ENCODE peak calls at places on chromosome 14, in six cellular contexts. A is cardiac muscle cell, T is psoas muscle, M is HepG2, W is hepatocyte, O is mammary epithelial cell. G is an unnamed sample.
A peak's percentile ranks its signal among the peaks of the same experiment; 100 is the strongest.

GRCh38 chr14:65840786-65841185 is 428.3 kb downstream of the FUT8 start:
- DNase-seq in W (no peak), M (no peak), A (no peak), T (no peak), O (no peak), G (no peak)

GRCh38 chr14:57884175-57884574 is 18.3 kb upstream of the SLC35F4 start:
- DNase-seq in A (no peak), W (no peak), T (no peak), O (no peak), M (no peak), G (no peak)

GRCh38 chr14:71362282-71362681 is 455.0 kb downstream of the PCNX1 start:
- DNase-seq in A (no peak), M (no peak), T (no peak), W (no peak), O (no peak), G (no peak)

GRCh38 chr14:95265106-95266094 is 54.3 kb downstream of the CLMN start:
- DNase-seq in W (peak; percentile 87), M (peak; percentile 95), O (peak; percentile 100), T (no peak), A (no peak), G (no peak)

GRCh38 chr14:53401646-53402045 is 248.5 kb upstream of the DDHD1 start:
- DNase-seq in A (no peak), M (no peak), T (no peak), W (no peak), O (no peak), G (no peak)

GRCh38 chr14:71319646-71320045 is 412.4 kb downstream of the PCNX1 start:
- DNase-seq in A (peak; percentile 20), W (peak; percentile 31), M (no peak), T (no peak), O (no peak), G (no peak)

GRCh38 chr14:100866666-100867630 is 36.6 kb downstream of the RTL1 start:
- DNase-seq in T (no peak), W (no peak), M (no peak), O (no peak), A (no peak), G (peak; percentile 19)

GRCh38 chr14:105019861-105020814 is 745 bp downstream of the CDCA4 start:
- DNase-seq in O (no peak), A (peak; percentile 74), T (peak; percentile 24), M (no peak), W (peak; percentile 76), G (peak; percentile 88)

GRCh38 chr14:94158239-94158888 is 15.8 kb upstream of the PPP4R4 start:
- DNase-seq in M (no peak), O (peak; percentile 39), W (no peak), A (no peak), T (no peak), G (no peak)

GRCh38 chr14:39268393-39268792 is 34.7 kb downstream of the MIA2 start:
- DNase-seq in M (peak; percentile 43), W (peak; percentile 10), T (no peak), A (peak; percentile 37), O (peak; percentile 24), G (no peak)

GRCh38 chr14:39267592-39268112 is 33.9 kb downstream of the MIA2 start:
- DNase-seq in O (peak; percentile 56), M (peak; percentile 45), T (no peak), A (no peak), W (no peak), G (no peak)

GRCh38 chr14:39265741-39266588 is 32.2 kb downstream of the MIA2 start:
- DNase-seq in M (no peak), A (peak; percentile 5), W (no peak), T (no peak), O (peak; percentile 82), G (no peak)

GRCh38 chr14:39266589-39266870 is 32.8 kb downstream of the MIA2 start:
- DNase-seq in A (no peak), O (no peak), W (peak; percentile 88), T (peak; percentile 72), M (peak; percentile 96), G (peak; percentile 63)

DNA sequence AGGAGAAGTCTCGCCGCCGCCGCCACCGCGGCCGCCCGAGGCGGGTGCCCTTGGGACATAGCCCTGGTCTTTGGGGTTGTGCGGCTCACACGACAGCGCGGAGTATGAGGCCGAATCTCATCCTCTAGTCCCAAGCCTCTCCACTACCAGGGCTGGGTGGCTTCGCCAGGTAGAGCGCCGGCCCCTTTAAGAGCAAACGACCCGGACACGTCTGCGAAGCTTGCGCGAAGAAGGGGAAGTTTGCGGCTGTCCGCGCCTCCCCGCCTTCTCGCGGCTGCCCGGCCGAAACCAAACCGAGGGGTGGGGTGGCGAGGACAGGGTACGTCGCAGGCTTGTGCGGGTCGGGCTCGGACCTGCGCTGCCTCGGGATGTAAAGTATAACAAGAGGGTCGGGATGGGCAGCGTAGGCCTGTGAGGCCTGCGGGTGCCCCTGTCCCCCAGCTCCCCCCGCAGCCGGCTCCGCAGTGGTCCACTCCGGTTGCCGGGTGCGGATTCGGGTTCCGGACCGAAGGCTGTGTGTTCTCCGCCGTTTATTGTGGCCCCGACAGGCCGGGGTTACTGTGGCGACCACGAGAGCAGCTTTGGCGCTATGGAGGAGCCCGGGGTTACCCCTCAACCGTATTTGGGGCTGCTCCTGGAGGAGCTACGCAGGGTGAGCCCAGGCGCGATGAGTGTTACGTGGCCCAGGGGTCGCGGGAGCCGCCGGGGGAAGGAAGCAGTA is 33.3 kb downstream of the MIA2 start:
- DNase-seq in T (peak; percentile 85), A (peak; percentile 85), O (peak; percentile 88), M (peak; percentile 86), W (peak; percentile 87), G (peak; percentile 97)
- TF ChIP-seq CTCF in T (no peak), A (no peak), O (no peak), M (no peak), W (no peak), G (no peak)

GRCh38 chr14:92385561-92385960 is 62.6 kb downstream of the SLC24A4 start:
- DNase-seq in W (no peak), A (no peak), T (no peak), M (no peak), O (no peak), G (no peak)
- H3K4me1 ChIP-seq in W (no peaks in the 10 kb centered on the region), A (no peaks in the 10 kb centered on the region), T (no peaks in the 10 kb centered on the region), M (peaks cover 26% of the 10 kb centered on the region), O (no peaks in the 10 kb centered on the region), G (no peaks in the 10 kb centered on the region)

DNA sequence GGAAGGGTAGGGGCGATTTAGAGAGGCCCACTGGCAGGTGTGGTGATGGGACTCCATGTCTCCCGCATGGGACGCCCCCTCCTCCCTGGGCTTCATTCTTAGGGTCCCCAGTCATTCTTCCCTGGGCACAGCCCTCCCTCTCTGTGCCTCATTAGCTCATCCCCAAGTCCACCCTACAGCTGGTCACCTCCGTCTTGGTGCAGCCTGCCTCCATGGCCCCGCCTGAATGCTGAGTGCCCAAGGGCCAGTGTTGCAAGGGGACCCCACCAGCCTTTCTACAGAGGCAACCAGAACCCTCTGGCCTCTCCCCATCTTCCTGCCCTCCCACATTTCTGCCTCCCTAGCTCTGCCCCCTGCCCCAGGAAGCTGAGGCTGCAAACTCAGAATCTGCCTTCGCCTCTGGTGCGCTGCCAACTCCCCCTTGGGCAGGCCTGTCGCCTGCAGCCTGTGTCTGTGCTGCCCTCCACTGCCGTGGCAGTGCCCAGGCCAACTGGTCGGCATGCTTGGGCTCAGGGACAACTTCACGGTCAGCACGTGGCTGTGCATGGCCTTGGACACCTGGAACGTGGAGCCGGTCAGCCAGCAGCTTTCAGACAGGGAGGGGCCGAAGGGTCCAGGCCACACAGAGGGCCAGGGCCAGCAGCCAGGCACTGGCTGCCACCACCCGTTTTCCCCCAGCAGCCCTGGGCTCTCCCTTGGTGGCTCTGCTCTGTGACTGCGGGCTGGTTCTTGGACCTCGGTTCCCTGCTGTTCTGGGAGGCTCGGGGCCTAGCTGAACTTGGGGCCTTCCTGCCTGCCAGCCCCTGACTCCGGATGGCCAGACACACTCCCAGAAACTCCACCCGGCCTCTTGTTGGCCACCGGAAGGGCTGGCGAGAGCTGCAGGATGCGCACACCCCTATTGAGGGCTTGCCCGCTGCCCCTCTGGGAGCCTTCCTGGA is 33.9 kb upstream of the PPP1R13B start:
- DNase-seq in T (peak; percentile 45), W (no peak), O (no peak), A (no peak), M (peak; percentile 75), G (no peak)
- H3K27ac ChIP-seq in T (no peak overlapping the region), W (peak overlapping the region; percentile 76), O (no peak overlapping the region), A (no peak overlapping the region), M (peak overlapping the region; percentile 98), G (peak overlapping the region; percentile 83)

GRCh38 chr14:89941830-89942377 is 12.6 kb downstream of the EFCAB11 start:
- DNase-seq in T (no peak), A (no peak), W (no peak), M (no peak), O (no peak), G (no peak)
- TF ChIP-seq CTCF in T (no peak), A (no peak), W (no peak), M (no peak), O (no peak), G (no peak)

DNA sequence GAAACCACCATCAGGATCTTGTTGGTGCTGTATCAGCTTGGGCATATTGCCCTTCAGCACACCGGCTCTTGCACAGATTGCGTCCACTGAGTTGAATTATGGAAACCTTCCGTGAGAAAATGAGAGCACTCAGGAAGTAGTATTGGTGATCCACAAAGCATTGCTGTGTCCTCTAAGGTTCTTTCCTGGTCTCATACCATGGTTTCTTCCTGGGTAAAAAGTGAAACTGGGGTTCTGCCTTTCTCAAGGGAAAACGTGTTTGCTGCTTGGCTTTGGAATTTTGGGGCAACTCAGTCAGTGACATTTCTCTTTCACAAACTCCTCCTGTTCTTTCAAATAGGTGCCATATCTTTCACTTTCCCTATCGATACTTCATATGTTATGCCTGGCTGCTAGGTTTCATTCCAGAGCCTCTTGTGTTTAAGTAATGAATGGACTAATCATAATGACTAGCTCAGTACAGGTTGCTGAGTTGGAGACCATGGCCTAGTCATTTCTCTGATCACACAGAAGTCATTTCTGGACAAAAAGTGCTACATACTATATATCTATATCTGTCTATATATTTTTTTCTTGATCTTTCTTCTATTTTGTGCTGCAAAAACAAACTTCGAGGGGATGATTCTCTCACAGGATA is 423.5 kb downstream of the ZFP36L1 start:
- DNase-seq in O (no peak), A (no peak), W (no peak), M (no peak), T (no peak), G (no peak)
- H3K4me1 ChIP-seq in O (peaks cover 11% of the 10 kb centered on the region), A (peaks cover 20% of the 10 kb centered on the region), W (peaks cover 18% of the 10 kb centered on the region), M (peaks cover 44% of the 10 kb centered on the region), T (peaks cover 7% of the 10 kb centered on the region), G (peaks cover 34% of the 10 kb centered on the region)

GRCh38 chr14:62497708-62498107 is 547.5 kb downstream of the KCNH5 start:
- DNase-seq in M (no peak), T (no peak), O (no peak), A (no peak), W (no peak), G (no peak)
- H3K27ac ChIP-seq in M (no peak overlapping the region), T (no peak overlapping the region), O (no peak overlapping the region), A (no peak overlapping the region), W (no peak overlapping the region), G (no peak overlapping the region)

DNA sequence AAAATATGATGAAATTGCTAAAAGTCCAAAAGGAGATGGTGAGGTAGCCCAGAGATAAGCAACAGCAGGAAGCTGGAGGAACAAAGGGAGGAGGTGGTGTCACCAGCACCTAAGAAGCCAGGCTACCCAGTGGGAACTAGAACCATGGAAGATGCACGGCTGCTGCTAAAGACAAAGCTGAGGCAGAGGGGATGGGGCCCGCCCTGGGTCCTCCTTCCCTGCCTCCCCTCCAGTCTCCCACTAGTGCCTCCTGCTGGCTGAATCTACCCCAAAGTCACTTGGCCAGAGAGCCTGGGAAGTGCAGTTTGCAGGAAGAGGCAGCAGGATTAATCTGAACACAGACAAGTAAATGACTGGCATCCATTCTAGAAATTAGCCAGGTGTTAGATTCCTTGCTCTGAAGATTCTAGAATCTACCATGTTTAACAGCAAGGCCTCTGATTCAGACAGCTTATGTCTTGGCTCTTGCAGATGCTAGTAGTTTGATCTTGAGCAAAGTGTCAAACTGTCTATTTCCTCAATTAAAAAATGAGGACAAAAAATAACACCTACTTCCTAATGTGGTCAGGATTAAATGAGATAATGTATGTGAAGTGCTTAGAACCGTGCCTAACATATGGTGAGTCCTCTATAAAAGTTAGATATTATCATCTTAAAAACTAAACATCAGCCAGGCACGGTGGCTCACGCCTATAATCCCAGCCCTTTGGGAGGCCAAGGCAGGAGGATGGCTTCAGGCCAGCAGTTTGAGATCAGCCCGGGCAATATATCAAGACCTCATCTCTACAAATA is 5.9 kb upstream of the LRP10 start:
- DNase-seq in W (no peak), A (no peak), T (no peak), O (no peak), M (no peak), G (no peak)
- TF ChIP-seq CTCF in W (peak; percentile 25), A (peak; percentile 36), T (no peak), O (peak; percentile 26), M (peak; percentile 70), G (no peak)